ENCODE peak calls at places on chromosomes 4 and X, in six cellular contexts. J, Q, F, M, N and K are unnamed samples.

GRCh38 chr4:125388653-125389052 is 73.9 kb downstream of the FAT4 start:
- DNase-seq in J (no peak), N (no peak), M (no peak), F (no peak), Q (no peak), K (no peak)

GRCh38 chrX:108737754-108738153 is 1.4 kb upstream of the IRS4 start:
- DNase-seq in F (no peak), N (no peak), J (no peak), M (no peak), Q (no peak), K (no peak)

GRCh38 chr4:16129336-16129735 is 45.5 kb upstream of the PROM1 start:
- DNase-seq in J (no peak), F (no peak), Q (no peak), N (no peak), M (no peak), K (peak; percentile 77)

GRCh38 chr4:184014301-184014700 is 109.2 kb downstream of the STOX2 start:
- DNase-seq in N (no peak), F (no peak), M (no peak), J (no peak), Q (no peak), K (no peak)

GRCh38 chrX:40106677-40107290 is 9.0 kb upstream of the BCOR start:
- DNase-seq in J (no peak), F (no peak), N (no peak), Q (no peak), M (no peak), K (no peak)

GRCh38 chr4:8762356-8762755 is 109.3 kb downstream of the HMX1 start:
- DNase-seq in Q (no peak), J (no peak), M (no peak), N (no peak), F (no peak), K (no peak)

GRCh38 chr4:76535603-76536380 is 100.8 kb downstream of the SHROOM3 start:
- DNase-seq in J (no peak), Q (no peak), M (no peak), F (no peak), N (peak; percentile 59), K (peak; percentile 10)

GRCh38 chrX:42996861-42997260 is 218.9 kb upstream of the PPP1R2C start:
- DNase-seq in Q (no peak), N (no peak), J (no peak), M (no peak), F (no peak), K (no peak)

GRCh38 chr4:1508161-1509160 is 102.2 kb upstream of the NKX1-1 start:
- DNase-seq in J (no peak), Q (no peak), F (peak; percentile 68), M (no peak), N (no peak), K (no peak)

GRCh38 chr4:73443224-73443623 is 7.2 kb downstream of the AFP start:
- DNase-seq in Q (no peak), J (no peak), F (no peak), N (no peak), M (no peak), K (no peak)

GRCh38 chrX:15475021-15475420 is 18.1 kb downstream of the PIR start:
- DNase-seq in Q (no peak), N (no peak), J (no peak), M (no peak), F (no peak), K (no peak)

GRCh38 chr4:5843573-5844239 is 49.2 kb downstream of the CRMP1 start:
- DNase-seq in M (no peak), F (no peak), Q (no peak), J (no peak), N (no peak), K (peak; percentile 47)

GRCh38 chr4:1401409-1402020 is 4.7 kb downstream of the NKX1-1 start:
- DNase-seq in F (peak; percentile 44), M (no peak), J (no peak), N (no peak), Q (no peak), K (no peak)

GRCh38 chr4:120524237-120524636 is 398.3 kb downstream of the PRDM5 start:
- DNase-seq in F (no peak), N (no peak), J (no peak), M (no peak), Q (no peak), K (no peak)

GRCh38 chr4:336099-336892 is 1.3 kb upstream of the ZNF141 start:
- DNase-seq in N (no peak), Q (no peak), J (no peak), M (no peak), F (peak; percentile 59), K (no peak)

GRCh38 chr4:168868044-168868855 is 141.8 kb downstream of the CBR4 start:
- DNase-seq in J (no peak), F (no peak), M (no peak), Q (no peak), N (no peak), K (no peak)

GRCh38 chr4:75432683-75433082 is 81.5 kb downstream of the RCHY1 start:
- DNase-seq in Q (no peak), M (no peak), F (no peak), N (no peak), J (no peak), K (no peak)